ENCODE peak calls at places on chromosomes 2 and 18, in seven cellular contexts. One of them, this sample, is unnamed.

GRCh38 chr2:157460384-157460837 is 16.5 kb upstream of the CYTIP start:
- DNase-seq in transverse colon: no peak
- DNase-seq in spleen: no peak
- DNase-seq in sigmoid colon: no peak
- DNase-seq in neural progenitor cell: no peak
- DNase-seq in left ventricle myocardium inferior: no peak
- DNase-seq in SJCRH30: peak; percentile 15
- DNase-seq in this sample: no peak

GRCh38 chr18:68660355-68661183 is 54.3 kb downstream of the TMX3 start:
- DNase-seq in transverse colon: no peak
- DNase-seq in sigmoid colon: no peak
- DNase-seq in neural progenitor cell: peak; percentile 72
- DNase-seq in left ventricle myocardium inferior: no peak
- DNase-seq in spleen: no peak
- DNase-seq in SJCRH30: peak; percentile 66
- DNase-seq in this sample: no peak

GRCh38 chr2:226461981-226462380 is 337.6 kb downstream of the IRS1 start:
- DNase-seq in left ventricle myocardium inferior: no peak
- DNase-seq in spleen: no peak
- DNase-seq in sigmoid colon: no peak
- DNase-seq in transverse colon: no peak
- DNase-seq in neural progenitor cell: no peak
- DNase-seq in SJCRH30: no peak
- DNase-seq in this sample: no peak

GRCh38 chr2:150781142-150781541 is 293.7 kb upstream of the RND3 start:
- DNase-seq in sigmoid colon: no peak
- DNase-seq in SJCRH30: peak; percentile 63
- DNase-seq in transverse colon: no peak
- DNase-seq in left ventricle myocardium inferior: no peak
- DNase-seq in neural progenitor cell: no peak
- DNase-seq in spleen: no peak
- DNase-seq in this sample: no peak

GRCh38 chr18:37672001-37672400 is 106.4 kb upstream of the CELF4 start:
- DNase-seq in SJCRH30: no peak
- DNase-seq in spleen: no peak
- DNase-seq in neural progenitor cell: no peak
- DNase-seq in transverse colon: no peak
- DNase-seq in sigmoid colon: no peak
- DNase-seq in left ventricle myocardium inferior: no peak
- DNase-seq in this sample: no peak

GRCh38 chr2:66866331-66867037 is 431.6 kb downstream of the MEIS1 start:
- DNase-seq in SJCRH30: no peak
- DNase-seq in spleen: no peak
- DNase-seq in left ventricle myocardium inferior: no peak
- DNase-seq in transverse colon: no peak
- DNase-seq in sigmoid colon: no peak
- DNase-seq in neural progenitor cell: no peak
- DNase-seq in this sample: no peak

GRCh38 chr18:2425426-2426317 is 145.6 kb downstream of the METTL4 start:
- DNase-seq in neural progenitor cell: no peak
- DNase-seq in sigmoid colon: no peak
- DNase-seq in SJCRH30: no peak
- DNase-seq in spleen: no peak
- DNase-seq in left ventricle myocardium inferior: no peak
- DNase-seq in transverse colon: no peak
- DNase-seq in this sample: no peak

GRCh38 chr18:9915291-9916066 is 1.7 kb downstream of the VAPA start:
- DNase-seq in spleen: no peak
- DNase-seq in transverse colon: no peak
- DNase-seq in SJCRH30: no peak
- DNase-seq in neural progenitor cell: no peak
- DNase-seq in sigmoid colon: no peak
- DNase-seq in left ventricle myocardium inferior: no peak
- DNase-seq in this sample: no peak

GRCh38 chr18:42459873-42460272 is 504.8 kb downstream of the PIK3C3 start:
- DNase-seq in left ventricle myocardium inferior: no peak
- DNase-seq in SJCRH30: no peak
- DNase-seq in sigmoid colon: no peak
- DNase-seq in spleen: no peak
- DNase-seq in neural progenitor cell: no peak
- DNase-seq in transverse colon: no peak
- DNase-seq in this sample: no peak

GRCh38 chr2:179850188-179850587 is 11.2 kb downstream of the ZNF385B start:
- DNase-seq in spleen: no peak
- DNase-seq in left ventricle myocardium inferior: no peak
- DNase-seq in neural progenitor cell: no peak
- DNase-seq in sigmoid colon: no peak
- DNase-seq in SJCRH30: no peak
- DNase-seq in transverse colon: no peak
- DNase-seq in this sample: no peak

GRCh38 chr2:88739985-88740600 is 48.6 kb downstream of the RPIA start:
- DNase-seq in transverse colon: peak; percentile 84
- DNase-seq in left ventricle myocardium inferior: peak; percentile 58
- DNase-seq in SJCRH30: peak; percentile 87
- DNase-seq in sigmoid colon: no peak
- DNase-seq in spleen: peak; percentile 85
- DNase-seq in neural progenitor cell: peak; percentile 66
- DNase-seq in this sample: peak; percentile 72

GRCh38 chr2:45729753-45730512 is 78.5 kb downstream of the PRKCE start:
- DNase-seq in spleen: no peak
- DNase-seq in neural progenitor cell: peak; percentile 25
- DNase-seq in left ventricle myocardium inferior: no peak
- DNase-seq in transverse colon: no peak
- DNase-seq in sigmoid colon: no peak
- DNase-seq in SJCRH30: peak; percentile 22
- DNase-seq in this sample: no peak

GRCh38 chr2:10000541-10000940 is 42.8 kb upstream of the KLF11 start:
- DNase-seq in transverse colon: no peak
- DNase-seq in SJCRH30: no peak
- DNase-seq in neural progenitor cell: no peak
- DNase-seq in spleen: no peak
- DNase-seq in sigmoid colon: peak; percentile 52
- DNase-seq in left ventricle myocardium inferior: no peak
- DNase-seq in this sample: no peak

GRCh38 chr2:37773354-37773753 is 101.9 kb upstream of the CDC42EP3 start:
- DNase-seq in neural progenitor cell: no peak
- DNase-seq in left ventricle myocardium inferior: no peak
- DNase-seq in transverse colon: no peak
- DNase-seq in SJCRH30: no peak
- DNase-seq in spleen: no peak
- DNase-seq in sigmoid colon: no peak
- DNase-seq in this sample: no peak

GRCh38 chr2:226781471-226781870 is 18.1 kb downstream of the IRS1 start:
- DNase-seq in neural progenitor cell: peak; percentile 43
- DNase-seq in SJCRH30: no peak
- DNase-seq in left ventricle myocardium inferior: no peak
- DNase-seq in transverse colon: no peak
- DNase-seq in sigmoid colon: no peak
- DNase-seq in spleen: no peak
- DNase-seq in this sample: no peak

GRCh38 chr2:237664151-237664550 is 36.8 kb downstream of the LRRFIP1 start:
- DNase-seq in left ventricle myocardium inferior: peak; percentile 67
- DNase-seq in sigmoid colon: no peak
- DNase-seq in neural progenitor cell: no peak
- DNase-seq in transverse colon: no peak
- DNase-seq in SJCRH30: no peak
- DNase-seq in spleen: no peak
- DNase-seq in this sample: no peak

GRCh38 chr2:232207174-232207573 is 171.4 kb upstream of the ALPP start:
- DNase-seq in left ventricle myocardium inferior: no peak
- DNase-seq in neural progenitor cell: no peak
- DNase-seq in spleen: no peak
- DNase-seq in sigmoid colon: no peak
- DNase-seq in SJCRH30: no peak
- DNase-seq in transverse colon: no peak
- DNase-seq in this sample: no peak

GRCh38 chr2:37916512-37917082 is 8.5 kb upstream of the RMDN2 start:
- DNase-seq in spleen: no peak
- DNase-seq in sigmoid colon: peak; percentile 97
- DNase-seq in SJCRH30: no peak
- DNase-seq in neural progenitor cell: no peak
- DNase-seq in left ventricle myocardium inferior: peak; percentile 47
- DNase-seq in transverse colon: peak; percentile 55
- DNase-seq in this sample: no peak

GRCh38 chr2:143466391-143466790 is 337.2 kb downstream of the ARHGAP15 start:
- DNase-seq in transverse colon: no peak
- DNase-seq in neural progenitor cell: no peak
- DNase-seq in left ventricle myocardium inferior: no peak
- DNase-seq in sigmoid colon: no peak
- DNase-seq in spleen: no peak
- DNase-seq in SJCRH30: no peak
- DNase-seq in this sample: no peak

GRCh38 chr2:143161982-143162837 is 33.0 kb downstream of the ARHGAP15 start:
- DNase-seq in neural progenitor cell: peak; percentile 64
- DNase-seq in left ventricle myocardium inferior: no peak
- DNase-seq in transverse colon: peak; percentile 33
- DNase-seq in sigmoid colon: no peak
- DNase-seq in SJCRH30: peak; percentile 76
- DNase-seq in spleen: peak; percentile 76
- DNase-seq in this sample: peak; percentile 70

GRCh38 chr2:143698888-143699570 is 569.8 kb downstream of the ARHGAP15 start:
- DNase-seq in neural progenitor cell: no peak
- DNase-seq in spleen: no peak
- DNase-seq in SJCRH30: no peak
- DNase-seq in left ventricle myocardium inferior: no peak
- DNase-seq in transverse colon: no peak
- DNase-seq in sigmoid colon: no peak
- DNase-seq in this sample: no peak

GRCh38 chr2:240154606-240155005 is 14.1 kb upstream of the OTOS start:
- DNase-seq in left ventricle myocardium inferior: no peak
- DNase-seq in sigmoid colon: no peak
- DNase-seq in spleen: peak; percentile 65
- DNase-seq in neural progenitor cell: no peak
- DNase-seq in SJCRH30: no peak
- DNase-seq in transverse colon: no peak
- DNase-seq in this sample: no peak
- H3K27ac ChIP-seq in left ventricle myocardium inferior: no peak overlapping the region
- H3K27ac ChIP-seq in sigmoid colon: no peak overlapping the region
- H3K27ac ChIP-seq in spleen: no peak overlapping the region
- H3K27ac ChIP-seq in neural progenitor cell: no peak overlapping the region
- H3K27ac ChIP-seq in SJCRH30: no peak overlapping the region
- H3K27ac ChIP-seq in transverse colon: no peak overlapping the region
- H3K27ac ChIP-seq in this sample: no peak overlapping the region

GRCh38 chr2:72925328-72925943 is 8.1 kb downstream of the EMX1 start:
- DNase-seq in neural progenitor cell: peak; percentile 65
- DNase-seq in SJCRH30: no peak
- DNase-seq in sigmoid colon: peak; percentile 35
- DNase-seq in spleen: no peak
- DNase-seq in left ventricle myocardium inferior: no peak
- DNase-seq in transverse colon: no peak
- DNase-seq in this sample: no peak

GRCh38 chr2:72926368-72926767 is 9.0 kb downstream of the EMX1 start:
- DNase-seq in left ventricle myocardium inferior: no peak
- DNase-seq in transverse colon: no peak
- DNase-seq in spleen: no peak
- DNase-seq in SJCRH30: no peak
- DNase-seq in sigmoid colon: no peak
- DNase-seq in neural progenitor cell: no peak
- DNase-seq in this sample: no peak

GRCh38 chr2:72929010-72929409 is 11.7 kb downstream of the EMX1 start:
- DNase-seq in SJCRH30: no peak
- DNase-seq in transverse colon: no peak
- DNase-seq in spleen: no peak
- DNase-seq in sigmoid colon: peak; percentile 14
- DNase-seq in left ventricle myocardium inferior: no peak
- DNase-seq in neural progenitor cell: no peak
- DNase-seq in this sample: no peak

GRCh38 chr2:72927066-72927465 is 9.7 kb downstream of the EMX1 start:
- DNase-seq in sigmoid colon: no peak
- DNase-seq in transverse colon: no peak
- DNase-seq in neural progenitor cell: no peak
- DNase-seq in SJCRH30: no peak
- DNase-seq in left ventricle myocardium inferior: no peak
- DNase-seq in spleen: no peak
- DNase-seq in this sample: no peak

GRCh38 chr2:72927619-72928537 is 10.6 kb downstream of the EMX1 start:
- DNase-seq in transverse colon: peak; percentile 7
- DNase-seq in spleen: peak; percentile 47
- DNase-seq in SJCRH30: no peak
- DNase-seq in sigmoid colon: peak; percentile 28
- DNase-seq in neural progenitor cell: no peak
- DNase-seq in left ventricle myocardium inferior: no peak
- DNase-seq in this sample: no peak
- H3K27me3 ChIP-seq in transverse colon: peaks cover 81% of the 10 kb centered on the region
- H3K27me3 ChIP-seq in spleen: peaks cover 4% of the 10 kb centered on the region
- H3K27me3 ChIP-seq in SJCRH30: peaks cover 32% of the 10 kb centered on the region
- H3K27me3 ChIP-seq in sigmoid colon: peaks cover 39% of the 10 kb centered on the region
- H3K27me3 ChIP-seq in neural progenitor cell: peaks cover 100% of the 10 kb centered on the region
- H3K27me3 ChIP-seq in left ventricle myocardium inferior: peaks cover 97% of the 10 kb centered on the region
- H3K27me3 ChIP-seq in this sample: no peaks in the 10 kb centered on the region

GRCh38 chr2:238952261-238952924 is 104.5 kb downstream of the TWIST2 start:
- DNase-seq in SJCRH30: no peak
- DNase-seq in spleen: no peak
- DNase-seq in left ventricle myocardium inferior: no peak
- DNase-seq in sigmoid colon: no peak
- DNase-seq in transverse colon: no peak
- DNase-seq in neural progenitor cell: no peak
- DNase-seq in this sample: no peak
- H3K27ac ChIP-seq in SJCRH30: no peak overlapping the region
- H3K27ac ChIP-seq in spleen: no peak overlapping the region
- H3K27ac ChIP-seq in left ventricle myocardium inferior: no peak overlapping the region
- H3K27ac ChIP-seq in sigmoid colon: no peak overlapping the region
- H3K27ac ChIP-seq in transverse colon: no peak overlapping the region
- H3K27ac ChIP-seq in neural progenitor cell: no peak overlapping the region
- H3K27ac ChIP-seq in this sample: no peak overlapping the region

GRCh38 chr2:104863229-104863584 is 9.3 kb downstream of the POU3F3 start:
- DNase-seq in SJCRH30: no peak
- DNase-seq in spleen: no peak
- DNase-seq in left ventricle myocardium inferior: no peak
- DNase-seq in sigmoid colon: no peak
- DNase-seq in neural progenitor cell: no peak
- DNase-seq in transverse colon: no peak
- DNase-seq in this sample: no peak
- H3K27me3 ChIP-seq in SJCRH30: peaks cover 3% of the 10 kb centered on the region
- H3K27me3 ChIP-seq in spleen: peaks cover 25% of the 10 kb centered on the region
- H3K27me3 ChIP-seq in left ventricle myocardium inferior: peaks cover 100% of the 10 kb centered on the region
- H3K27me3 ChIP-seq in sigmoid colon: peaks cover 77% of the 10 kb centered on the region
- H3K27me3 ChIP-seq in neural progenitor cell: peaks cover 100% of the 10 kb centered on the region
- H3K27me3 ChIP-seq in transverse colon: peaks cover 100% of the 10 kb centered on the region
- H3K27me3 ChIP-seq in this sample: peaks cover 37% of the 10 kb centered on the region

GRCh38 chr2:139469985-139470384 is 689.8 kb upstream of the NXPH2 start:
- DNase-seq in transverse colon: no peak
- DNase-seq in SJCRH30: no peak
- DNase-seq in left ventricle myocardium inferior: no peak
- DNase-seq in neural progenitor cell: no peak
- DNase-seq in sigmoid colon: no peak
- DNase-seq in spleen: no peak
- DNase-seq in this sample: no peak
- H3K27ac ChIP-seq in transverse colon: no peak overlapping the region
- H3K27ac ChIP-seq in SJCRH30: no peak overlapping the region
- H3K27ac ChIP-seq in left ventricle myocardium inferior: no peak overlapping the region
- H3K27ac ChIP-seq in neural progenitor cell: no peak overlapping the region
- H3K27ac ChIP-seq in sigmoid colon: no peak overlapping the region
- H3K27ac ChIP-seq in spleen: no peak overlapping the region
- H3K27ac ChIP-seq in this sample: no peak overlapping the region